ENCODE peak calls at places on chromosomes 11 and 22, in eight cellular contexts. One of them, this sample, is unnamed.

GRCh38 chr11:17219016-17219415 is 11.2 kb upstream of the PIK3C2A start:
- DNase-seq in fibroblast of mammary gland: peak
- DNase-seq in neural progenitor cell: no peak
- DNase-seq in ovary: no peak
- DNase-seq in AG04450: no peak
- DNase-seq in sigmoid colon: no peak
- DNase-seq in brain microvascular endothelial cell: no peak
- DNase-seq in osteoblast: no peak
- DNase-seq in this sample: no peak

GRCh38 chr11:86548278-86548917 is 124.0 kb downstream of the ME3 start:
- DNase-seq in osteoblast: no peak
- DNase-seq in fibroblast of mammary gland: peak
- DNase-seq in sigmoid colon: no peak
- DNase-seq in neural progenitor cell: no peak
- DNase-seq in AG04450: no peak
- DNase-seq in ovary: no peak
- DNase-seq in brain microvascular endothelial cell: peak
- DNase-seq in this sample: peak

GRCh38 chr11:120031612-120032600 is 106.0 kb downstream of the TRIM29 start:
- DNase-seq in sigmoid colon: no peak
- DNase-seq in brain microvascular endothelial cell: no peak
- DNase-seq in fibroblast of mammary gland: no peak
- DNase-seq in ovary: no peak
- DNase-seq in AG04450: no peak
- DNase-seq in osteoblast: peak
- DNase-seq in neural progenitor cell: no peak
- DNase-seq in this sample: no peak

GRCh38 chr11:124618863-124619262 is 3.8 kb upstream of the TBRG1 start:
- DNase-seq in AG04450: no peak
- DNase-seq in sigmoid colon: no peak
- DNase-seq in osteoblast: no peak
- DNase-seq in fibroblast of mammary gland: no peak
- DNase-seq in brain microvascular endothelial cell: no peak
- DNase-seq in neural progenitor cell: no peak
- DNase-seq in ovary: no peak
- DNase-seq in this sample: no peak

GRCh38 chr11:64286801-64287159 is 1.1 kb downstream of the GPR137 start:
- DNase-seq in sigmoid colon: no peak
- DNase-seq in ovary: no peak
- DNase-seq in osteoblast: peak
- DNase-seq in fibroblast of mammary gland: no peak
- DNase-seq in AG04450: no peak
- DNase-seq in brain microvascular endothelial cell: no peak
- DNase-seq in neural progenitor cell: no peak
- DNase-seq in this sample: no peak

GRCh38 chr11:124612045-124612444 is 817 bp downstream of the PANX3 start:
- DNase-seq in brain microvascular endothelial cell: no peak
- DNase-seq in fibroblast of mammary gland: no peak
- DNase-seq in sigmoid colon: no peak
- DNase-seq in ovary: no peak
- DNase-seq in neural progenitor cell: no peak
- DNase-seq in osteoblast: peak
- DNase-seq in AG04450: no peak
- DNase-seq in this sample: no peak

GRCh38 chr22:24819941-24820461 is 14.0 kb downstream of the SGSM1 start:
- DNase-seq in ovary: peak
- DNase-seq in osteoblast: no peak
- DNase-seq in neural progenitor cell: no peak
- DNase-seq in sigmoid colon: peak
- DNase-seq in AG04450: no peak
- DNase-seq in fibroblast of mammary gland: no peak
- DNase-seq in brain microvascular endothelial cell: no peak
- DNase-seq in this sample: peak

GRCh38 chr11:78339945-78340344 is 77.7 kb downstream of the GAB2 start:
- DNase-seq in fibroblast of mammary gland: no peak
- DNase-seq in osteoblast: no peak
- DNase-seq in brain microvascular endothelial cell: no peak
- DNase-seq in sigmoid colon: no peak
- DNase-seq in ovary: no peak
- DNase-seq in neural progenitor cell: no peak
- DNase-seq in AG04450: no peak
- DNase-seq in this sample: no peak

GRCh38 chr11:23095650-23096049 is 235.4 kb upstream of the CCDC179 start:
- DNase-seq in sigmoid colon: no peak
- DNase-seq in ovary: no peak
- DNase-seq in AG04450: no peak
- DNase-seq in brain microvascular endothelial cell: no peak
- DNase-seq in neural progenitor cell: no peak
- DNase-seq in osteoblast: no peak
- DNase-seq in fibroblast of mammary gland: no peak
- DNase-seq in this sample: no peak

GRCh38 chr11:95849087-95849825 is 59.0 kb downstream of the CEP57 start:
- DNase-seq in neural progenitor cell: peak
- DNase-seq in AG04450: no peak
- DNase-seq in ovary: peak
- DNase-seq in brain microvascular endothelial cell: peak
- DNase-seq in fibroblast of mammary gland: peak
- DNase-seq in sigmoid colon: peak
- DNase-seq in osteoblast: peak
- DNase-seq in this sample: peak

DNA sequence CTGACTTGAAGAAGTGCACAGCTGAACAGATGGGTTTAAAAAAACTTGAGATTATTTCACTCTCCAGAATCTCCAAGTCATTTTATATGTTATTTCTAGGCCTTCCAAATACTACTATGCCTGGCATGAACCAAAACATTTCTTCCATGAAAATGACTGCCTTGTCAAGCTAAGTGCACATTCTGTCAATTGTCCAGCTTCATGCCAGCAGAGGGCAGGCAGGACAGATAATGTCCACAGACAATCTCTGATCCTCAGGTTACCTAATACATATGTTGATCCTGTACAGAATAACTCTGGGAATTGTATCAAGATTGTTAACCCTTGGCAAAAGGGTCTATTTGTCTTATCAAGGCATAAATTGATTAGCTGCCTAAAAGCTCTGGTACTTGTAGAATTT is 229.5 kb downstream of the AASDHPPT start:
- DNase-seq in AG04450: no peak
- DNase-seq in osteoblast: no peak
- DNase-seq in ovary: no peak
- DNase-seq in neural progenitor cell: no peak
- DNase-seq in brain microvascular endothelial cell: no peak
- DNase-seq in fibroblast of mammary gland: peak
- DNase-seq in sigmoid colon: no peak
- DNase-seq in this sample: peak
- TF ChIP-seq CTCF in AG04450: peak
- TF ChIP-seq CTCF in osteoblast: peak
- TF ChIP-seq CTCF in ovary: no peak
- TF ChIP-seq CTCF in neural progenitor cell: peak
- TF ChIP-seq CTCF in brain microvascular endothelial cell: peak
- TF ChIP-seq CTCF in fibroblast of mammary gland: peak
- TF ChIP-seq CTCF in sigmoid colon: no peak
- TF ChIP-seq CTCF in this sample: peak

DNA sequence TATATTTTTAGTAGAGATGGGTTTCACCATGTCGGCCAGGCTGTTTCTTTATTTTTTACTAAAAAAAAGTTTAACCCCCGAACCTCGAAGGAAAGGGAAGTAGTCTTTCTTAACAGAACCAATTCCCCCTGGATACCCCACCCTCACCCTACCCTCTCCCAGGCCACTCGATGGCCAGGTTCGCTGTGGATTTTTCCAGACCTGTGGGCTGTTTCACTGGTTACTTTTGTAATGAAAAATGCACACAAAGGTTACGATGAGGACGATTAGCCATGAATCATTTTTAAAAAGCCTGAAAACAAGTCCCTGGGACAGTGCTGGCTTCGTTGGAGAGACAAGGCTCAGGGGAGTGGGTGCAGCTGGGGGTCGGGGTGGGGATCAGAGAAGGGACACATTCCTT is 2.6 kb downstream of the TSPO start:
- DNase-seq in ovary: no peak
- DNase-seq in sigmoid colon: no peak
- DNase-seq in osteoblast: peak
- DNase-seq in neural progenitor cell: no peak
- DNase-seq in brain microvascular endothelial cell: no peak
- DNase-seq in AG04450: no peak
- DNase-seq in fibroblast of mammary gland: peak
- DNase-seq in this sample: no peak
- H3K4me3 ChIP-seq in ovary: no peak
- H3K4me3 ChIP-seq in sigmoid colon: no peak
- H3K4me3 ChIP-seq in osteoblast: peak
- H3K4me3 ChIP-seq in neural progenitor cell: no peak
- H3K4me3 ChIP-seq in brain microvascular endothelial cell: peak
- H3K4me3 ChIP-seq in AG04450: no peak
- H3K4me3 ChIP-seq in fibroblast of mammary gland: peak
- H3K4me3 ChIP-seq in this sample: no peak

GRCh38 chr11:75328426-75329277 is 22.8 kb downstream of the ARRB1 start:
- DNase-seq in AG04450: no peak
- DNase-seq in brain microvascular endothelial cell: peak
- DNase-seq in neural progenitor cell: peak
- DNase-seq in osteoblast: peak
- DNase-seq in sigmoid colon: peak
- DNase-seq in fibroblast of mammary gland: peak
- DNase-seq in ovary: peak
- DNase-seq in this sample: peak
- TF ChIP-seq CTCF in AG04450: peak
- TF ChIP-seq CTCF in brain microvascular endothelial cell: peak
- TF ChIP-seq CTCF in neural progenitor cell: peak
- TF ChIP-seq CTCF in osteoblast: peak
- TF ChIP-seq CTCF in sigmoid colon: peak
- TF ChIP-seq CTCF in fibroblast of mammary gland: peak
- TF ChIP-seq CTCF in ovary: peak
- TF ChIP-seq CTCF in this sample: peak

DNA sequence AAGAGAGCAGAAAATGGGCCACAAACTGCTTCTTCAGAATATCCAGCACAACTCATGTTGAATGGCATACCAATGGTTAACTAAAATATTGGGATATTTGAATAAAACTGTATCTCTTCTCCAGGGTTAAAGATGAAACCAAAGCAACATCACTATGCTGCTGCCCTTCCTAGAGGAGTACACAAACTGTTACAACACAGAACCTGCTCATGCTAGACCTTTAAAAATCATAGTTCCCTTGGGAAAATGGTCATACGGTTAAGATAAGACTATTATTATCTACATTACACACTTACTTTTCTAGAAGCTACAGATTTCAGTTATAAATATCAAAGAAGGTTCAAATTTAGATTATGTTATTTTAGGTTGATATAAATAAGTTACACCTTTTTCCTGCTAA is 78.6 kb upstream of the TP53AIP1 start:
- DNase-seq in fibroblast of mammary gland: peak
- DNase-seq in ovary: no peak
- DNase-seq in brain microvascular endothelial cell: no peak
- DNase-seq in osteoblast: no peak
- DNase-seq in neural progenitor cell: no peak
- DNase-seq in AG04450: no peak
- DNase-seq in sigmoid colon: no peak
- DNase-seq in this sample: peak
- H3K4me3 ChIP-seq in fibroblast of mammary gland: no peak
- H3K4me3 ChIP-seq in ovary: no peak
- H3K4me3 ChIP-seq in brain microvascular endothelial cell: no peak
- H3K4me3 ChIP-seq in osteoblast: no peak
- H3K4me3 ChIP-seq in neural progenitor cell: no peak
- H3K4me3 ChIP-seq in AG04450: no peak
- H3K4me3 ChIP-seq in sigmoid colon: no peak
- H3K4me3 ChIP-seq in this sample: no peak

GRCh38 chr22:17562906-17563870 is at the start of gene SLC25A18:
- DNase-seq in neural progenitor cell: peak
- DNase-seq in fibroblast of mammary gland: peak
- DNase-seq in ovary: no peak
- DNase-seq in sigmoid colon: peak
- DNase-seq in AG04450: no peak
- DNase-seq in osteoblast: peak
- DNase-seq in brain microvascular endothelial cell: no peak
- DNase-seq in this sample: peak
- TF ChIP-seq CTCF in neural progenitor cell: peak
- TF ChIP-seq CTCF in fibroblast of mammary gland: no peak
- TF ChIP-seq CTCF in ovary: no peak
- TF ChIP-seq CTCF in sigmoid colon: no peak
- TF ChIP-seq CTCF in AG04450: no peak
- TF ChIP-seq CTCF in osteoblast: no peak
- TF ChIP-seq CTCF in brain microvascular endothelial cell: peak
- TF ChIP-seq CTCF in this sample: peak

GRCh38 chr11:43894546-43894945 is 13.9 kb downstream of the ALKBH3 start:
- DNase-seq in ovary: no peak
- DNase-seq in AG04450: no peak
- DNase-seq in fibroblast of mammary gland: no peak
- DNase-seq in sigmoid colon: no peak
- DNase-seq in osteoblast: no peak
- DNase-seq in neural progenitor cell: no peak
- DNase-seq in brain microvascular endothelial cell: no peak
- DNase-seq in this sample: no peak
- H3K4me3 ChIP-seq in ovary: no peak
- H3K4me3 ChIP-seq in AG04450: no peak
- H3K4me3 ChIP-seq in fibroblast of mammary gland: no peak
- H3K4me3 ChIP-seq in sigmoid colon: no peak
- H3K4me3 ChIP-seq in osteoblast: no peak
- H3K4me3 ChIP-seq in neural progenitor cell: no peak
- H3K4me3 ChIP-seq in brain microvascular endothelial cell: no peak
- H3K4me3 ChIP-seq in this sample: no peak

GRCh38 chr22:46537221-46537945 is at the start of gene CELSR1:
- DNase-seq in osteoblast: no peak
- DNase-seq in brain microvascular endothelial cell: no peak
- DNase-seq in AG04450: no peak
- DNase-seq in sigmoid colon: no peak
- DNase-seq in neural progenitor cell: peak
- DNase-seq in fibroblast of mammary gland: no peak
- DNase-seq in ovary: peak
- DNase-seq in this sample: peak

GRCh38 chr22:46537946-46538815 is 761 bp upstream of the CELSR1 start:
- DNase-seq in fibroblast of mammary gland: peak
- DNase-seq in neural progenitor cell: peak
- DNase-seq in ovary: no peak
- DNase-seq in brain microvascular endothelial cell: peak
- DNase-seq in AG04450: no peak
- DNase-seq in sigmoid colon: no peak
- DNase-seq in osteoblast: peak
- DNase-seq in this sample: peak

GRCh38 chr22:46536559-46537220 is 730 bp downstream of the CELSR1 start:
- DNase-seq in neural progenitor cell: peak
- DNase-seq in osteoblast: peak
- DNase-seq in AG04450: no peak
- DNase-seq in ovary: no peak
- DNase-seq in brain microvascular endothelial cell: no peak
- DNase-seq in fibroblast of mammary gland: no peak
- DNase-seq in sigmoid colon: no peak
- DNase-seq in this sample: no peak

GRCh38 chr22:46539169-46539568 is 1.7 kb upstream of the CELSR1 start:
- DNase-seq in fibroblast of mammary gland: no peak
- DNase-seq in brain microvascular endothelial cell: no peak
- DNase-seq in osteoblast: peak
- DNase-seq in AG04450: no peak
- DNase-seq in ovary: no peak
- DNase-seq in sigmoid colon: no peak
- DNase-seq in neural progenitor cell: no peak
- DNase-seq in this sample: no peak

GRCh38 chr22:46538816-46539163 is 1.4 kb upstream of the CELSR1 start:
- DNase-seq in ovary: no peak
- DNase-seq in brain microvascular endothelial cell: peak
- DNase-seq in fibroblast of mammary gland: peak
- DNase-seq in sigmoid colon: no peak
- DNase-seq in neural progenitor cell: no peak
- DNase-seq in AG04450: no peak
- DNase-seq in osteoblast: peak
- DNase-seq in this sample: peak
- TF ChIP-seq CTCF in ovary: no peak
- TF ChIP-seq CTCF in brain microvascular endothelial cell: no peak
- TF ChIP-seq CTCF in fibroblast of mammary gland: no peak
- TF ChIP-seq CTCF in sigmoid colon: no peak
- TF ChIP-seq CTCF in neural progenitor cell: no peak
- TF ChIP-seq CTCF in AG04450: no peak
- TF ChIP-seq CTCF in osteoblast: no peak
- TF ChIP-seq CTCF in this sample: no peak